ENCODE peak calls at places on chromosomes 5 and 9, in four cellular contexts. Y is A549, A is H1, T is HCT116. Z is an unnamed sample.

GRCh38 chr5:102858808-102859207 is 103.7 kb downstream of the PAM start:
- DNase-seq in Y (no peak), A (no peak), T (no peak), Z (no peak)

GRCh38 chr5:12330381-12330780 is 426.1 kb upstream of the CTNND2 start:
- DNase-seq in Y (no peak), A (no peak), T (no peak), Z (no peak)

GRCh38 chr5:133612021-133612860 is at the start of gene FSTL4:
- DNase-seq in Y (peak), A (no peak), T (no peak), Z (peak)

GRCh38 chr5:106397700-106398099 is 1273.0 kb downstream of the EFNA5 start:
- DNase-seq in Y (no peak), A (no peak), T (peak), Z (no peak)

GRCh38 chr5:123690821-123691220 is 178.8 kb downstream of the CSNK1G3 start:
- DNase-seq in Y (no peak), A (no peak), T (no peak), Z (no peak)

GRCh38 chr5:78974011-78974410 is 11.1 kb downstream of the ARSB start:
- DNase-seq in Y (no peak), A (no peak), T (no peak), Z (no peak)

GRCh38 chr5:10746711-10747110 is 14.3 kb downstream of the DAP start:
- DNase-seq in Y (no peak), A (no peak), T (no peak), Z (no peak)

GRCh38 chr9:106883626-106884190 is 20.7 kb downstream of the ZNF462 start:
- DNase-seq in Y (no peak), A (no peak), T (no peak), Z (no peak)

GRCh38 chr5:157295247-157295646 is 29.3 kb downstream of the CYFIP2 start:
- DNase-seq in Y (no peak), A (no peak), T (no peak), Z (no peak)

GRCh38 chr5:54098267-54098666 is 212.1 kb downstream of the ARL15 start:
- DNase-seq in Y (no peak), A (no peak), T (no peak), Z (no peak)

GRCh38 chr5:95730730-95731570 is at the start of gene RHOBTB3:
- DNase-seq in Y (peak), A (no peak), T (peak), Z (peak)

GRCh38 chr9:97299809-97300414 is 7.5 kb upstream of the CCDC180 start:
- DNase-seq in Y (no peak), A (no peak), T (no peak), Z (no peak)

DNA sequence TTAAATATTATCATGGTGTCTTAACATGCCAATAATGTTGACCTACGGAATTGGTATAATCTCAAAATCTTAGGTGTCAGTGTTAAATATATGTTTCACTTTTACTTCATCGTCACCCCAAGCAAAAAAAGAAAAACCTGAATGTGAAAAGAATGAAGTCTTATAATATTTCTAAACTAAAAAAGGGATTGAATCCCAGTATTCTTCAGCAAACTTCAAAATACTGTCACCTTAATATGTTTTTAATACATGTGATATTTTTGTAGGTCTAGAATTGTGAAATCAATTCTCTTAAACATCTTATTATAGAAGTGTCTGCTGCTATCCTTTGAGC is 14.1 kb downstream of the UBE2D2 start:
- DNase-seq in Y (no peak), A (no peak), T (no peak), Z (no peak)
- TF ChIP-seq CTCF in Y (no peak), A (no peak), T (no peak), Z (no peak)

GRCh38 chr5:138467711-138468132 is 2.4 kb downstream of the EGR1 start:
- DNase-seq in Y (no peak), A (no peak), T (no peak), Z (peak)

GRCh38 chr5:138466900-138467710 is 1.8 kb downstream of the EGR1 start:
- DNase-seq in Y (no peak), A (peak), T (no peak), Z (peak)

GRCh38 chr5:138468966-138469539 is 3.8 kb downstream of the EGR1 start:
- DNase-seq in Y (no peak), A (no peak), T (peak), Z (no peak)

GRCh38 chr5:138469540-138470321 is 4.5 kb downstream of the EGR1 start:
- DNase-seq in Y (peak), A (peak), T (peak), Z (no peak)

GRCh38 chr5:138468133-138468965 is 3.1 kb downstream of the EGR1 start:
- DNase-seq in Y (no peak), A (no peak), T (peak), Z (no peak)
- TF ChIP-seq POLR2A in Y (no peak), A (no peak), T (peak), Z (no peak)

DNA sequence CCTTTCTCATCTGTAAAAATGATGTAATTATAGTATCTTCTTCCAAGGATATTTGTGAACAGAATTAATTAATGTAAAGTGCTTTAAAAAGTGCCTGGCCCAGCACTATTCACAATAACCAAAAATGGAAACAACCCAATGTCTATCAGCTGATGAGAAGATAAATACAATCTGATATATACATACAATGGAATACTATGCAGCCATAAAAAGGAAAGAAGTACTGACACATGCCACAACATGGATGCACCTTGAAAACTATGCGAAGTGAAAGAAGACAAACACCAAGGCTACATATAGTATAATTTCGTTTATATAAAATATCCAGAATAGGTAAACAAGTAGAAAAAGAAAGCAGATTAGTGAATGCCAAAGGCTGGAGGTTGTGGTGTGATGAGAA is 24.1 kb downstream of the DPYSL3 start:
- DNase-seq in Y (no peak), A (no peak), T (no peak), Z (no peak)
- H3K27ac ChIP-seq in Y (no peak), A (no peak), T (no peak), Z (peak)

GRCh38 chr5:58963361-58963760 is 380.5 kb downstream of the RAB3C start:
- DNase-seq in Y (no peak), A (no peak), T (no peak), Z (no peak)

GRCh38 chr5:58963821-58964220 is 380.9 kb downstream of the RAB3C start:
- DNase-seq in Y (no peak), A (no peak), T (no peak), Z (no peak)

GRCh38 chr5:58968350-58968749 is 385.5 kb downstream of the RAB3C start:
- DNase-seq in Y (no peak), A (no peak), T (no peak), Z (no peak)

GRCh38 chr5:58967597-58968281 is 384.9 kb downstream of the RAB3C start:
- DNase-seq in Y (no peak), A (no peak), T (no peak), Z (no peak)

GRCh38 chr5:58965677-58966414 is 383.0 kb downstream of the RAB3C start:
- DNase-seq in Y (no peak), A (no peak), T (no peak), Z (no peak)
- TF ChIP-seq CTCF in Y (peak), A (peak), T (no peak), Z (no peak)

GRCh38 chr5:116573279-116573616 is 1.4 kb downstream of the SEMA6A start:
- DNase-seq in Y (peak), A (no peak), T (no peak), Z (peak)
- TF ChIP-seq POLR2A in Y (no peak), A (no peak), T (no peak), Z (no peak)

GRCh38 chr5:96968074-96968473 is 32.2 kb downstream of the LNPEP start:
- DNase-seq in Y (peak), A (no peak), T (peak), Z (no peak)
- H3K27ac ChIP-seq in Y (no peak), A (no peak), T (peak), Z (no peak)

GRCh38 chr9:5430912-5431311 is 6.8 kb downstream of the PLGRKT start:
- DNase-seq in Y (no peak), A (no peak), T (no peak), Z (no peak)
- TF ChIP-seq CTCF in Y (no peak), A (no peak), T (peak), Z (no peak)

DNA sequence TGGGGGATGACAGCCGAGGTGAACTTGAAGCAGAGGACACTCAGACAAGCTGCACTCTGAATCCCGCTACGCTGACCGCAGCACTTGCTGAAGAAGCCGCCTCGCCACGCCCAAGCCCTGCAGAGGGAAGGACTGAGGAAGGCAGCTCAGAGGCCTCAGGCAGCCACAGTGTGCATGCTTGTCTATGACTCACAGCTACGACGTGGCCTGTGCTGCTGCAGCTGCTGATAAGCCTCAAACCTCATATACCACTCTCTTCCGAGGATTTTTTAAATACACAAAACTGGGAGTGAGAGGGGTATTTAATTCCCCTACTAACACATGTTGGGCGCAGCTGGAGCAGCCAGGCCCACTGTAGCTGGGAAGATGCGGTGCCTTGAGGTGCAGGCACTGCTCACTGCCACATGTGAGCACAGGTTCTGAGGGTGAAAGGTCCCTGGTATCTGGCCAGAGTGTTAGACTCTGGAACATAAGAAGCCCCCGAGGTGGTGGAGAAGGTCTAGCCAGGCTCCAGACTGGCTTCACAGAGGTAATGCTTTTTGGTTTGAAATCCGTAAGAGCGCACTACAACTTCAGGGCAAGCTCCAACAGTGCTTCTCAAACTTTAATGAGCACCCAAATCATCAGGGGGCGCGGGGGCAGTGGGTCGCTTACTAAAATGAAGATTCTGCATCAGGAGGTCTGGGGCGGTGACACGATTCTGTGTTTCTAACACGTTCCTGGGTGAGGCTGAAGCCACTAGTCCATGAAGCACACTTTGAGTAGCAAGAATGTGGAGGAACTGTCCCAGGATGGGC is 196.8 kb downstream of the AUH start:
- DNase-seq in Y (peak), A (no peak), T (peak), Z (peak)
- TF ChIP-seq POLR2A in Y (no peak), A (no peak), T (no peak), Z (no peak)

Z was measured in spleen.